ENCODE peak calls at places on chromosomes 13 and 19, in four cellular contexts. U is stimulated activated CD4-positive, alpha-beta T cell treated with anti-CD3 and anti-CD28 coated beads, Interleukin-12 subunit alpha, Interleukin-12 subunit beta, amount 100 ng/mL, for 24 hours; L is KBM-7; T is fibroblast of the conjunctiva. P is an unnamed sample.
A peak's percentile ranks its signal among the peaks of the same experiment; 100 is the strongest.

GRCh38 chr13:102236341-102236740 is 165.5 kb downstream of the FGF14 start:
- DNase-seq in T (no peak), U (no peak), L (no peak), P (no peak)

GRCh38 chr19:53333071-53333465 is 481 bp upstream of the ZNF845 start:
- DNase-seq in T (no peak), L (no peak), U (peak; percentile 11), P (peak; percentile 34)

GRCh38 chr19:35120492-35120891 is 4.9 kb downstream of the FXYD3 start:
- DNase-seq in U (no peak), T (peak; percentile 80), L (no peak), P (no peak)

GRCh38 chr13:43666403-43666802 is 120.4 kb downstream of the ENOX1 start:
- DNase-seq in U (no peak), L (no peak), T (no peak), P (no peak)

GRCh38 chr19:48053856-48054255 is 10.0 kb upstream of the CABP5 start:
- DNase-seq in U (no peak), L (no peak), T (no peak), P (no peak)

GRCh38 chr13:33611016-33611805 is 206.7 kb upstream of the RFC3 start:
- DNase-seq in T (peak; percentile 52), U (no peak), L (peak; percentile 71), P (no peak)

GRCh38 chr13:20547479-20547908 is 19.5 kb upstream of the IFT88 start:
- DNase-seq in U (no peak), L (no peak), T (no peak), P (no peak)

GRCh38 chr19:34667349-34668076 is 9.4 kb downstream of the SCGB2B2 start:
- DNase-seq in T (no peak), L (no peak), U (no peak), P (no peak)

GRCh38 chr19:41860419-41861097 is 503 bp downstream of the RPS19 start:
- DNase-seq in U (no peak), T (no peak), L (peak; percentile 33), P (no peak)

P was measured in amniotic stem cell.